ENCODE peak calls at places on chromosomes 4 and X, in seven cellular contexts. N, D, Y, O, H, R and S are unnamed samples. For H3K9me3, the result is how much of the 10 kb centered on the place peaks cover.

GRCh38 chrX:1451676-1452496 is 823 bp downstream of the ASMTL start:
- DNase-seq in D (no peak), O (peak), N (peak), Y (no peak), R (no peak), H (no peak), S (no peak)

GRCh38 chr4:180664766-180665368 is 1578.3 kb upstream of the TENM3 start:
- DNase-seq in D (peak), R (no peak), H (peak), O (peak), N (peak), Y (no peak), S (no peak)

GRCh38 chr4:72969957-72970356 is 99.6 kb downstream of the COX18 start:
- DNase-seq in D (peak), R (no peak), H (peak), Y (no peak), O (peak), N (no peak), S (no peak)

GRCh38 chr4:172688536-172688935 is 480.1 kb upstream of the GALNT7 start:
- DNase-seq in O (no peak), Y (no peak), N (no peak), D (no peak), H (no peak), R (no peak), S (no peak)

GRCh38 chr4:59537231-59537886 is 1662.8 kb upstream of the ADGRL3 start:
- DNase-seq in N (no peak), O (no peak), H (no peak), R (no peak), D (peak), Y (no peak), S (no peak)

GRCh38 chr4:80322716-80323115 is 12.8 kb upstream of the CFAP299 start:
- DNase-seq in D (peak), O (no peak), Y (no peak), N (no peak), R (no peak), H (no peak), S (no peak)

GRCh38 chrX:40172980-40173661 is 75.4 kb upstream of the BCOR start:
- DNase-seq in R (no peak), D (no peak), Y (no peak), O (no peak), N (no peak), H (no peak), S (no peak)

GRCh38 chr4:107625503-107625902 is 94.5 kb downstream of the PAPSS1 start:
- DNase-seq in O (no peak), D (no peak), Y (no peak), H (no peak), R (no peak), N (no peak), S (no peak)

GRCh38 chr4:154427149-154427548 is 64.5 kb downstream of the DCHS2 start:
- DNase-seq in D (no peak), Y (no peak), H (no peak), N (no peak), O (no peak), R (no peak), S (no peak)

GRCh38 chrX:138986866-138987265 is 275.3 kb upstream of the FGF13 start:
- DNase-seq in N (no peak), Y (no peak), H (no peak), O (no peak), D (peak), R (no peak), S (no peak)

DNA sequence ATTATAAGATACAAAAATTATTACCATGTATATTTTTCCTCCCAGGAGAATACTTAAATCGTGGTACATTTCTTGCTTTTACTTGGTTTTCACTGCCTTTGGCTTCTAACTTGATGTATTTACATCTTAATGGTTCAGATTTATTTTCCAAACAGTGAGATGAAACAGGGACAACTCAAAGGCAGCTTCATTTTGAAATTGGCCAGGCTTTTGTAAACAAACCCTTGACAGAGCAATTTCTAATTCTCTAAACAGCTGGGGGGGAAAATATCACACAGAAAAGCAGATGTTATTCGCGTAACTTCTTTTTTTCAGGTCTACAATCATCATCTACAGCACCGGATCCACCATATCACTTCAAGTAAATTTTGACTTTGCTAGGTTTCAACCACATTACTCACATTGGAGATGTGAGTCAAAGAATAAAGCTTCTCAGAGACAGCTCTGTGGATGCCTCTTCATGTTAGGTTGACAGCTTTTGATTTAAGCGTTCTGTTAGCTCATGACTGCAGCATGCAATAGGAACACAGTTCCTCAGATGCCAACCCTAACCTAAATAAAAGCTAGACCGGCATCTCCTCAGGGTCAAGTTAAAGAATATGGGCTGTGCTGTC is 26.6 kb downstream of the AMELX start:
- DNase-seq in Y (no peak), R (no peak), D (no peak), H (no peak), N (no peak), O (no peak), S (no peak)
- H3K27ac ChIP-seq in Y (no peak), R (no peak), D (no peak), H (no peak), N (no peak), O (no peak), S (peak)

GRCh38 chr4:19844436-19844835 is 407.3 kb upstream of the SLIT2 start:
- DNase-seq in D (peak), Y (no peak), N (no peak), O (no peak), H (no peak), R (no peak), S (peak)

GRCh38 chr4:19838858-19839257 is 412.8 kb upstream of the SLIT2 start:
- DNase-seq in R (no peak), Y (no peak), N (no peak), O (no peak), D (no peak), H (no peak), S (no peak)

GRCh38 chr4:19842471-19842870 is 409.2 kb upstream of the SLIT2 start:
- DNase-seq in R (no peak), N (no peak), O (no peak), D (no peak), H (no peak), Y (no peak), S (no peak)
- H3K9me3 ChIP-seq in R (under half), N (under half), O (under half), D (under half), H (under half), Y (under half), S (under half)

GRCh38 chr4:147737623-147738022 is 5.7 kb downstream of the ARHGAP10 start:
- DNase-seq in H (no peak), D (no peak), O (no peak), Y (no peak), N (no peak), R (no peak), S (no peak)
- H3K27ac ChIP-seq in H (no peak), D (no peak), O (no peak), Y (peak), N (peak), R (no peak), S (peak)

GRCh38 chr4:22881416-22881815 is 188.7 kb downstream of the GBA3 start:
- DNase-seq in D (no peak), H (no peak), O (no peak), R (no peak), N (no peak), Y (no peak), S (no peak)

GRCh38 chr4:22884157-22884556 is 191.4 kb downstream of the GBA3 start:
- DNase-seq in D (no peak), Y (no peak), O (no peak), R (no peak), H (no peak), N (no peak), S (no peak)
- H3K9me3 ChIP-seq in D (under half), Y (under half), O (under half), R (under half), H (under half), N (under half), S (under half)

GRCh38 chrX:49812177-49812576 is 16.9 kb upstream of the PAGE4 start:
- DNase-seq in N (no peak), R (no peak), O (no peak), D (no peak), H (no peak), Y (no peak), S (no peak)
- H3K27ac ChIP-seq in N (no peak), R (no peak), O (no peak), D (no peak), H (no peak), Y (no peak), S (no peak)

DNA sequence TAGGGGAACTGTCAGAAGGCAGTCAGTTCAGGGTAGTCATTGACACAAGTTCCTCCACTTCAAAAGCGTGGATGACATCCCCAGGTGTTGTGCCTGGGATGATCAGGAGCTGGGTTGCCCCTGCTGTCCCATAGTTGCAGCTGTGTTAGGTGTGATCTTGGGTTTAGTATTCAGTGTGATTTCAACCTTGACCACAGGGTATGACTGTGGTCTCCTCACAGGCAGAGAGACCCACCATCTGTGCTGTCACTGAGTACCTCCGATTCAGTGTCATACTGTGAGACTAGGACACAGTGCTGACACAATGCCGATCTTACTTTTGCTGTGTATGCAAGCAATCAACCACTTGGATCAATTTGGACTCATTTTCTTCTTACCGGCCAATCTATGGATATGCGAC is 25.2 kb downstream of the FOXR2 start:
- DNase-seq in Y (no peak), H (no peak), O (no peak), D (no peak), R (no peak), N (no peak), S (no peak)
- H3K9me3 ChIP-seq in Y (under half), H (under half), O (under half), D (under half), R (under half), N (under half), S (under half)